ENCODE peak calls at places on chromosome 20, in six cellular contexts. One of them, this sample, is unnamed.

GRCh38 chr20:33702861-33703260 is 16.7 kb upstream of the E2F1 start:
- DNase-seq in activated CD4-positive, CD25-positive, alpha-beta regulatory T cell: no peak
- DNase-seq in lower leg skin: no peak
- DNase-seq in iris pigment epithelial cell: no peak
- DNase-seq in NCI-H2107: no peak
- DNase-seq in activated naive CD8-positive, alpha-beta T cell treated with anti-CD3 and anti-CD28 coated beads, Interleukin-2, amount 50 U/mL, for 16 hours: no peak
- DNase-seq in this sample: no peak

GRCh38 chr20:49394264-49394663 is 88.2 kb downstream of the KCNB1 start:
- DNase-seq in lower leg skin: no peak
- DNase-seq in iris pigment epithelial cell: peak; percentile 21
- DNase-seq in NCI-H2107: no peak
- DNase-seq in activated CD4-positive, CD25-positive, alpha-beta regulatory T cell: no peak
- DNase-seq in activated naive CD8-positive, alpha-beta T cell treated with anti-CD3 and anti-CD28 coated beads, Interleukin-2, amount 50 U/mL, for 16 hours: no peak
- DNase-seq in this sample: peak; percentile 56

GRCh38 chr20:33811763-33812672 is 870 bp downstream of the CHMP4B start:
- DNase-seq in lower leg skin: peak; percentile 94
- DNase-seq in iris pigment epithelial cell: peak; percentile 94
- DNase-seq in NCI-H2107: no peak
- DNase-seq in activated naive CD8-positive, alpha-beta T cell treated with anti-CD3 and anti-CD28 coated beads, Interleukin-2, amount 50 U/mL, for 16 hours: no peak
- DNase-seq in activated CD4-positive, CD25-positive, alpha-beta regulatory T cell: no peak
- DNase-seq in this sample: peak; percentile 88

GRCh38 chr20:1274485-1275313 is 8.6 kb downstream of the SNPH start:
- DNase-seq in iris pigment epithelial cell: no peak
- DNase-seq in activated naive CD8-positive, alpha-beta T cell treated with anti-CD3 and anti-CD28 coated beads, Interleukin-2, amount 50 U/mL, for 16 hours: no peak
- DNase-seq in NCI-H2107: no peak
- DNase-seq in lower leg skin: no peak
- DNase-seq in activated CD4-positive, CD25-positive, alpha-beta regulatory T cell: no peak
- DNase-seq in this sample: no peak

GRCh38 chr20:43843096-43843964 is 71.3 kb upstream of the TOX2 start:
- DNase-seq in activated naive CD8-positive, alpha-beta T cell treated with anti-CD3 and anti-CD28 coated beads, Interleukin-2, amount 50 U/mL, for 16 hours: no peak
- DNase-seq in activated CD4-positive, CD25-positive, alpha-beta regulatory T cell: no peak
- DNase-seq in NCI-H2107: no peak
- DNase-seq in iris pigment epithelial cell: peak; percentile 87
- DNase-seq in lower leg skin: peak; percentile 31
- DNase-seq in this sample: peak; percentile 98

GRCh38 chr20:45012682-45013302 is 46.5 kb downstream of the STK4 start:
- DNase-seq in NCI-H2107: no peak
- DNase-seq in lower leg skin: no peak
- DNase-seq in iris pigment epithelial cell: peak; percentile 72
- DNase-seq in activated CD4-positive, CD25-positive, alpha-beta regulatory T cell: no peak
- DNase-seq in activated naive CD8-positive, alpha-beta T cell treated with anti-CD3 and anti-CD28 coated beads, Interleukin-2, amount 50 U/mL, for 16 hours: no peak
- DNase-seq in this sample: peak; percentile 37

GRCh38 chr20:50635676-50636600 is 55.4 kb downstream of the RIPOR3 start:
- DNase-seq in iris pigment epithelial cell: peak; percentile 30
- DNase-seq in lower leg skin: no peak
- DNase-seq in activated naive CD8-positive, alpha-beta T cell treated with anti-CD3 and anti-CD28 coated beads, Interleukin-2, amount 50 U/mL, for 16 hours: peak; percentile 11
- DNase-seq in activated CD4-positive, CD25-positive, alpha-beta regulatory T cell: peak; percentile 21
- DNase-seq in NCI-H2107: peak; percentile 34
- DNase-seq in this sample: peak; percentile 55

GRCh38 chr20:52978851-52979250 is 6.7 kb downstream of the TSHZ2 start:
- DNase-seq in activated naive CD8-positive, alpha-beta T cell treated with anti-CD3 and anti-CD28 coated beads, Interleukin-2, amount 50 U/mL, for 16 hours: no peak
- DNase-seq in NCI-H2107: no peak
- DNase-seq in lower leg skin: no peak
- DNase-seq in iris pigment epithelial cell: peak; percentile 6
- DNase-seq in activated CD4-positive, CD25-positive, alpha-beta regulatory T cell: no peak
- DNase-seq in this sample: no peak

GRCh38 chr20:39645130-39645529 is 683.0 kb downstream of the DHX35 start:
- DNase-seq in activated naive CD8-positive, alpha-beta T cell treated with anti-CD3 and anti-CD28 coated beads, Interleukin-2, amount 50 U/mL, for 16 hours: no peak
- DNase-seq in activated CD4-positive, CD25-positive, alpha-beta regulatory T cell: no peak
- DNase-seq in lower leg skin: no peak
- DNase-seq in NCI-H2107: no peak
- DNase-seq in iris pigment epithelial cell: no peak
- DNase-seq in this sample: no peak

This sample was measured in fibroblast of mammary gland.